ENCODE peak calls at places on chromosomes 3 and 15, in four cellular contexts. One of them, this sample, is unnamed.
A peak's percentile ranks its signal among the peaks of the same experiment; 100 is the strongest.

GRCh38 chr15:93200448-93201226 is 111.6 kb upstream of the RGMA start:
- DNase-seq in GM12891: no peak
- DNase-seq in K562: no peak
- DNase-seq in HL-60: no peak
- DNase-seq in this sample: no peak

GRCh38 chr3:194938845-194939531 is 253.3 kb downstream of the FAM43A start:
- DNase-seq in GM12891: no peak
- DNase-seq in HL-60: no peak
- DNase-seq in K562: no peak
- DNase-seq in this sample: no peak

GRCh38 chr15:67074886-67075229 is 9.5 kb downstream of the SMAD3 start:
- DNase-seq in GM12891: no peak
- DNase-seq in K562: no peak
- DNase-seq in HL-60: no peak
- DNase-seq in this sample: no peak

GRCh38 chr15:100021653-100022052 is 288.4 kb upstream of the LYSMD4 start:
- DNase-seq in K562: no peak
- DNase-seq in HL-60: no peak
- DNase-seq in GM12891: no peak
- DNase-seq in this sample: no peak

GRCh38 chr3:165523801-165524200 is 313.4 kb downstream of the BCHE start:
- DNase-seq in K562: no peak
- DNase-seq in HL-60: no peak
- DNase-seq in GM12891: no peak
- DNase-seq in this sample: no peak

GRCh38 chr3:42815826-42816225 is 6.6 kb downstream of the ACKR2 start:
- DNase-seq in K562: no peak
- DNase-seq in HL-60: no peak
- DNase-seq in GM12891: no peak
- DNase-seq in this sample: no peak

GRCh38 chr3:123632161-123632655 is 47.4 kb upstream of the HACD2 start:
- DNase-seq in GM12891: no peak
- DNase-seq in K562: no peak
- DNase-seq in HL-60: no peak
- DNase-seq in this sample: no peak

GRCh38 chr3:165800970-165801369 is 36.3 kb downstream of the BCHE start:
- DNase-seq in K562: no peak
- DNase-seq in HL-60: no peak
- DNase-seq in GM12891: no peak
- DNase-seq in this sample: no peak

GRCh38 chr15:95119041-95119440 is 887.7 kb downstream of the MCTP2 start:
- DNase-seq in K562: no peak
- DNase-seq in HL-60: no peak
- DNase-seq in GM12891: no peak
- DNase-seq in this sample: no peak

GRCh38 chr15:95111969-95112368 is 880.6 kb downstream of the MCTP2 start:
- DNase-seq in K562: no peak
- DNase-seq in GM12891: no peak
- DNase-seq in HL-60: no peak
- DNase-seq in this sample: no peak

GRCh38 chr15:95108673-95109072 is 877.3 kb downstream of the MCTP2 start:
- DNase-seq in K562: no peak
- DNase-seq in GM12891: no peak
- DNase-seq in HL-60: no peak
- DNase-seq in this sample: no peak

DNA sequence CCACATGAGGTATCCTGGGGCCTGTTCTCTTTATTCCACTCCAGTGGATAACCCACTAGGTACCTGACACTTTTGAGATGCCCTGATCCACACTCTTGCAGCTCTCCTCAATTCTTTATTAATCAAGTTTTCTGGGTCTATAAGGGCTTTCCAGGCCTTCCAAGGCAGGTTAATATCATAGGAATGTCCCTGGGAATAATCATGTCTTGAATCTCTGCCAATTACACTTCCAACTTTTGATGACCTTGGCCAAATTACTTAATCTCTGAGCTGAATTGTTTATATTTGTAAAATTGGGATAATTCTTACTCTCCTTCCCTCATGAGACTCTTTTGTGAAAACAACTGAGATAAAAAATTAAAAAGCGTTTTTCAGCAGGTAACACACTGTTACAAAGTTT is 881.7 kb downstream of the MCTP2 start:
- DNase-seq in K562: no peak
- DNase-seq in GM12891: no peak
- DNase-seq in HL-60: no peak
- DNase-seq in this sample: no peak
- TF ChIP-seq SPI1 in K562: no peak
- TF ChIP-seq SPI1 in GM12891: no peak
- TF ChIP-seq SPI1 in HL-60: no peak
- TF ChIP-seq SPI1 in this sample: no peak

GRCh38 chr3:188673509-188674239 is 498.1 kb upstream of the TPRG1 start:
- DNase-seq in K562: no peak
- DNase-seq in GM12891: no peak
- DNase-seq in HL-60: peak; percentile 13
- DNase-seq in this sample: no peak
- TF ChIP-seq SPI1 in K562: no peak
- TF ChIP-seq SPI1 in GM12891: no peak
- TF ChIP-seq SPI1 in HL-60: no peak
- TF ChIP-seq SPI1 in this sample: no peak

GRCh38 chr3:101878589-101878988 is 29.3 kb downstream of the NFKBIZ start:
- DNase-seq in K562: no peak
- DNase-seq in GM12891: no peak
- DNase-seq in HL-60: no peak
- DNase-seq in this sample: no peak
- TF ChIP-seq SPI1 in K562: no peak
- TF ChIP-seq SPI1 in GM12891: no peak
- TF ChIP-seq SPI1 in HL-60: no peak
- TF ChIP-seq SPI1 in this sample: no peak

GRCh38 chr3:160707187-160707789 is 30.3 kb downstream of the ARL14 start:
- DNase-seq in GM12891: no peak
- DNase-seq in HL-60: peak; percentile 13
- DNase-seq in K562: peak; percentile 47
- DNase-seq in this sample: peak; percentile 11
- TF ChIP-seq SPI1 in GM12891: no peak
- TF ChIP-seq SPI1 in HL-60: no peak
- TF ChIP-seq SPI1 in K562: no peak
- TF ChIP-seq SPI1 in this sample: no peak

DNA sequence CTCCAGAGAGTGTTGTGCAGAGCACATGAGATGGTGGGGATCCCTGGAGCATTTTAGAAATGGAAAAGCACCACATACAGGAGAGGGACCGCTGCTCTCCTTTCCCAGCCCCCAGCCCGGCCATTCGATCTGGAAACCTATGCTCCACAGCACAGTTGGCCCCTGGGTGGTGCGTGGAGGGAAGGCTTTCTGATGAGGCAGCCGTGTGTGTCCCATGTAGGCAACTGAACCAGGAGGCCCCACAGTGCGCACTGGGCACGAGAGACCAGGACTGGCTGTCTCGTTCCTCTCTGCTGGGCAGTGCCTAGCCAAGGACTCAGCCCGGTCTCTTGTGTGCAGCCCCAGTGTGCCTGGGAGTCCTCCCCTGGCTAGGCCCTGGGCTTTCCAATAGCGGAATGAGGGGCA is 39.1 kb downstream of the CHDH start:
- DNase-seq in HL-60: no peak
- DNase-seq in K562: no peak
- DNase-seq in GM12891: no peak
- DNase-seq in this sample: no peak
- TF ChIP-seq SPI1 in HL-60: no peak
- TF ChIP-seq SPI1 in K562: no peak
- TF ChIP-seq SPI1 in GM12891: no peak
- TF ChIP-seq SPI1 in this sample: no peak

GRCh38 chr15:28058082-28058481 is 41.0 kb downstream of the OCA2 start:
- DNase-seq in K562: no peak
- DNase-seq in HL-60: no peak
- DNase-seq in GM12891: no peak
- DNase-seq in this sample: no peak

DNA sequence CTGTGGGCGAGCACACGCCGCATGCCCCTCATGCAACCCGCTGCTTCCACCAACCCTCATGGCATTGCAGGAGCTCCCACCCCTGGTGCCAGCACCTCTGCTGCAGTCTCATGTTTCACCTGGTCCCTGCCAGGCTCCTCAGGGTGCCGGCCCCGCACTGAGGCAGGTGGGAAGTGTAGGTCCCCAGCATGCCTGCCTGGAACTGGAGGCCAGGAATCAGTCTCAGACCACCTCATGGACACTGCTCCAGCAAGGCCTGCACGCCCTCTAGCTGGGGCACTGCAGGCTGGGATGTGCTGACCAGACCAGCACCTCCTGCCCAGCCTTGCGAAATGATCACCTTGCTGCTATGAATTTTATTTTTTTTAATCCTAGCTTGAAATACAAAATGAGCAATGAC is 39.1 kb downstream of the OCA2 start:
- DNase-seq in K562: no peak
- DNase-seq in GM12891: no peak
- DNase-seq in HL-60: no peak
- DNase-seq in this sample: no peak
- TF ChIP-seq SPI1 in K562: no peak
- TF ChIP-seq SPI1 in GM12891: no peak
- TF ChIP-seq SPI1 in HL-60: no peak
- TF ChIP-seq SPI1 in this sample: no peak

GRCh38 chr15:65180167-65180566 is 5.0 kb downstream of the CLPX start:
- DNase-seq in K562: no peak
- DNase-seq in HL-60: no peak
- DNase-seq in GM12891: no peak
- DNase-seq in this sample: no peak

GRCh38 chr15:65183847-65184159 is 1.3 kb downstream of the CLPX start:
- DNase-seq in HL-60: no peak
- DNase-seq in GM12891: no peak
- DNase-seq in K562: no peak
- DNase-seq in this sample: no peak

GRCh38 chr15:65184944-65185717 is at the start of gene CLPX:
- DNase-seq in GM12891: peak; percentile 83
- DNase-seq in K562: peak; percentile 94
- DNase-seq in HL-60: peak; percentile 96
- DNase-seq in this sample: peak; percentile 90

GRCh38 chr15:65182538-65182937 is 2.6 kb downstream of the CLPX start:
- DNase-seq in K562: no peak
- DNase-seq in GM12891: no peak
- DNase-seq in HL-60: no peak
- DNase-seq in this sample: no peak

DNA sequence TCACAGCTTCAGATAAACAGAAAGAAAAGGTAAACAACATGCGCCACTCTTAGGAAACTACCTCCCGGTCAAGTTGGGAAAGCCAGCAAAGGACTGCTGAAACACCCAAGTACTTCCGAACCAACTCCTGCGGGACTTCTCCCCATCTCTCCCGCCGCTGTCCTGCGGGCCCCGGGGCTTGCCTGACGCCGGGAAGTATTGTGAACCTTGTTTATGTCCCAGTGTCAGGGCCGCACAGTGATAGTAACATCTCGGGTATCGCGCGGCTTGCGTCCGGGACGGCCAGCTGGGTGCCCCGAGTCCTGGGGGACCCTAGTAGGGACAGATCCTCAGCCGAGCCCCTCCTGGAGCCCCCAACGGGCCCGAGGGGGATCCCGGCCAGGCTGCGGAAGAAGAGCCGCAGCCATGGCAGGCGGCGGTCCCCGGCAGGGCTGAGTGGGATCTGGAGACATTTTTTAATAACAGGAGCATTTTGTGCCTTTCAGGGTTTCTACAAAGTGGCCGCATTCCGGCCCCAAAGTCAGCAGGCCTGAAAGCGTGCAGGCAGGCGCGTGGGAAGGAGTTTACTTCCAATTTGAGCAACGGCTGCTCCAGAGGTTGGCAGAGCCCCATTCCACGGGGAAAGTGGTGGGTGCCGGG is 718 bp downstream of the CLPX start:
- DNase-seq in HL-60: peak; percentile 56
- DNase-seq in K562: peak; percentile 72
- DNase-seq in GM12891: peak; percentile 46
- DNase-seq in this sample: no peak
- TF ChIP-seq SPI1 in HL-60: no peak
- TF ChIP-seq SPI1 in K562: no peak
- TF ChIP-seq SPI1 in GM12891: no peak
- TF ChIP-seq SPI1 in this sample: peak; percentile 2

GRCh38 chr3:157856078-157856939 is 249.9 kb downstream of the SHOX2 start:
- DNase-seq in HL-60: no peak
- DNase-seq in GM12891: no peak
- DNase-seq in K562: no peak
- DNase-seq in this sample: no peak
- TF ChIP-seq SPI1 in HL-60: no peak
- TF ChIP-seq SPI1 in GM12891: no peak
- TF ChIP-seq SPI1 in K562: no peak
- TF ChIP-seq SPI1 in this sample: no peak